ENCODE peak calls at places on chromosomes 16 and 17, in seven cellular contexts. K is AG04450, J is MCF 10A, B is bronchial epithelial cell, U is progenitor cell of endocrine pancreas, L is fibroblast of pulmonary artery, R is sigmoid colon. G is an unnamed sample.

GRCh38 chr16:3761375-3762079 is 44.2 kb upstream of the TRAP1 start:
- DNase-seq in J (no peak), U (no peak), B (no peak), K (no peak), R (no peak), L (no peak), G (no peak)

GRCh38 chr16:77794586-77794985 is 6.2 kb downstream of the VAT1L start:
- DNase-seq in U (no peak), K (peak), J (peak), R (no peak), L (peak), B (peak), G (no peak)

GRCh38 chr16:85356157-85356556 is 243.9 kb upstream of the CIBAR2 start:
- DNase-seq in J (no peak), K (no peak), B (no peak), U (no peak), R (no peak), L (no peak), G (no peak)

GRCh38 chr16:53207810-53208752 is 153.3 kb downstream of the CHD9 start:
- DNase-seq in L (peak), K (peak), R (no peak), U (peak), J (peak), B (peak), G (peak)

GRCh38 chr16:89759742-89760366 is 38.5 kb downstream of the ZNF276 start:
- DNase-seq in K (no peak), L (no peak), J (no peak), R (no peak), U (no peak), B (no peak), G (no peak)

GRCh38 chr17:46818319-46818928 is at the start of gene WNT3:
- DNase-seq in J (no peak), B (no peak), R (no peak), L (no peak), K (no peak), U (no peak), G (no peak)

GRCh38 chr16:54936979-54937672 is 6.5 kb downstream of the IRX5 start:
- DNase-seq in L (no peak), J (peak), R (no peak), B (peak), U (peak), K (no peak), G (no peak)

GRCh38 chr17:50257574-50258224 is 16.6 kb upstream of the TMEM92 start:
- DNase-seq in J (no peak), U (no peak), L (no peak), R (peak), K (no peak), B (no peak), G (no peak)

GRCh38 chr16:53921042-53921441 is 217.1 kb downstream of the FTO start:
- DNase-seq in U (no peak), L (no peak), K (no peak), J (no peak), R (no peak), B (no peak), G (no peak)

GRCh38 chr17:49955157-49955556 is 13.8 kb upstream of the DLX4 start:
- DNase-seq in K (no peak), R (no peak), J (peak), U (no peak), L (no peak), B (peak), G (no peak)

GRCh38 chr17:7383742-7384488 is 3.0 kb downstream of the TNK1 start:
- DNase-seq in J (no peak), B (no peak), U (peak), L (peak), R (peak), K (no peak), G (no peak)

GRCh38 chr17:32314636-32315035 is 27.3 kb downstream of the C17orf75 start:
- DNase-seq in K (no peak), J (no peak), R (no peak), U (no peak), L (no peak), B (no peak), G (no peak)

GRCh38 chr17:48153711-48154642 is 46.4 kb downstream of the SNX11 start:
- DNase-seq in J (peak), L (peak), R (no peak), U (peak), B (peak), K (peak), G (no peak)

GRCh38 chr17:57236686-57237299 is 19.5 kb upstream of the MSI2 start:
- DNase-seq in R (no peak), J (no peak), B (no peak), K (no peak), L (no peak), U (no peak), G (no peak)

GRCh38 chr17:54494731-54495715 is 405.6 kb upstream of the TOM1L1 start:
- DNase-seq in L (no peak), B (no peak), R (no peak), J (no peak), K (no peak), U (no peak), G (no peak)

GRCh38 chr17:59572301-59572924 is 7.0 kb downstream of the DHX40 start:
- DNase-seq in B (no peak), J (peak), U (no peak), L (peak), K (no peak), R (no peak), G (no peak)

GRCh38 chr16:85612191-85612800 is 826 bp upstream of the GSE1 start:
- DNase-seq in R (peak), B (peak), L (peak), U (no peak), J (peak), K (peak), G (peak)

GRCh38 chr16:72992142-72992601 is 55.8 kb downstream of the ZFHX3 start:
- DNase-seq in J (no peak), K (no peak), L (no peak), U (no peak), B (no peak), R (no peak), G (no peak)

GRCh38 chr16:27238016-27238587 is 30.5 kb downstream of the NSMCE1 start:
- DNase-seq in K (no peak), U (no peak), J (no peak), L (no peak), R (peak), B (no peak), G (no peak)

GRCh38 chr17:64020068-64020766 is at the start of gene ICAM2:
- DNase-seq in L (no peak), R (peak), J (no peak), U (no peak), K (no peak), B (no peak), G (no peak)

GRCh38 chr17:1725642-1726511 is 1.4 kb downstream of the WDR81 start:
- DNase-seq in U (no peak), B (no peak), L (no peak), J (no peak), R (peak), K (no peak), G (no peak)

GRCh38 chr17:41284043-41284442 is 8.5 kb downstream of the KRTAP9-7 start:
- DNase-seq in U (no peak), B (no peak), R (no peak), J (no peak), L (no peak), K (peak), G (no peak)

GRCh38 chr16:1812732-1813163 is 13.9 kb downstream of the HAGH start:
- DNase-seq in L (peak), J (peak), R (peak), K (peak), U (no peak), B (peak), G (peak)

GRCh38 chr17:1455291-1455747 is 713 bp downstream of the CRK start:
- DNase-seq in B (peak), U (peak), L (peak), R (peak), J (peak), K (no peak), G (peak)

GRCh38 chr17:13541032-13541480 is 60.7 kb downstream of the HS3ST3A1 start:
- DNase-seq in B (peak), R (no peak), J (peak), K (peak), L (peak), U (no peak), G (peak)

GRCh38 chr16:4935231-4935855 is 1.6 kb downstream of the PPL start:
- DNase-seq in U (no peak), K (no peak), R (peak), B (peak), L (peak), J (peak), G (peak)

GRCh38 chr17:82049106-82049505 is 2.5 kb downstream of the RFNG start:
- DNase-seq in R (no peak), K (no peak), U (no peak), L (no peak), J (no peak), B (no peak), G (no peak)

GRCh38 chr17:22303865-22304264 is 611.5 kb downstream of the KCNJ18 start:
- DNase-seq in L (no peak), R (no peak), B (no peak), U (no peak), J (no peak), K (no peak), G (no peak)

GRCh38 chr16:4488486-4488967 is 12.3 kb downstream of the HMOX2 start:
- DNase-seq in K (no peak), L (peak), U (no peak), J (no peak), R (no peak), B (no peak), G (no peak)

GRCh38 chr17:35368086-35368824 is 5.2 kb downstream of the SLFN11 start:
- DNase-seq in J (no peak), B (no peak), K (no peak), L (peak), U (no peak), R (no peak), G (no peak)

GRCh38 chr16:88697831-88698693 is 8.1 kb downstream of the RNF166 start:
- DNase-seq in B (no peak), K (no peak), L (no peak), U (no peak), J (no peak), R (no peak), G (no peak)
- TF ChIP-seq CTCF in B (peak), K (peak), L (peak), U (peak), J (peak), R (no peak), G (no peak)

DNA sequence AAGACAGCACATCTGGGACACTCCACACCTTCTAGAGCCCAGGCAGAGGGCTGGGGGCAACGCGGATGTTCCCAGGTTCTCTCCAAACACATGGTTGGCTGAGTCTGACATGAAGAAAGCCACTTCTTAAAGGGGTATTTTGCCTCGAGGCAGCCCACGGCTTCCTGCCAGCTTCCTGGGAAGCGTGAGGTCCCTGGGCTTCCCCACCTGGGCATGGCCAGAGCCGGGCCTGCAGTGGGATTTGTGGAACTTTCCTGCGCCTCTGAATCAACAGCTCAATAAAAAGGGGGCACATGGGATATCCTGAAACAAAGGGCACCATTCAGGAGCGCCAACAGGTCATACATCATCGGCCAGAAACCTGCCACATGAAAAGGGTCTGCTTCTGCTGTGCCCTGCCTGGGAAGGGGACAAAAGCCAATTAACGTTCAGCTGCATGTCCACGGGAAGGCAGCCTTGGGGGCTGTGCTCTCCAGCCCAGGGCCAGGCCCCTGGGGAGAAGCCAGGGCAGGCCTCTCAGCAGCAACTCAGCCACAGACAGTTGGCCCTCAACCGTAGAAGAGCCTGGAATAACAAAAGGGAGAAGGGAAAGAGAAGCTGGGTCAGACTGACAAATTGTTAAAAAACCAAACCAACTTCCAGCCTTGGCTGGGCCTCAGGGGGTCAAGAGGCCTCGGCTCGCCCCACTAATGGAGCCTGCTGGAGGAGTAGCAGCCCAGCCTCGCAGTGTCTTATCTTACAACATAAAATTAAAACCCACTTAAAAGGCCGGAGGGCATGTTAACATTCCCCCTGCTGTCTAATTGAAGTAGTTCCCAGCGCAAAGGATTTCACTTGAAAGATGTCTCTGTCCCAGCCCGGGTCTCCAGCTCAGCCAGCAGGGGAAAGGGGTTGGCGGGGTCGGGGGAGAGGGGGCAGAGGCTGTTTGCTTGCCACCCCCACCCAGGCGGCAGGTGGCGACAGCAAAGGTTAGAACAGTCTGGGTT is 34.2 kb downstream of the TBX4 start:
- DNase-seq in J (no peak), U (no peak), B (no peak), L (no peak), R (no peak), K (no peak), G (no peak)
- TF ChIP-seq CTCF in J (no peak), U (peak), B (no peak), L (no peak), R (no peak), K (no peak), G (no peak)

GRCh38 chr17:17751996-17752821 is 71.0 kb downstream of the RAI1 start:
- DNase-seq in R (peak), L (peak), B (peak), J (peak), U (peak), K (peak), G (peak)
- TF ChIP-seq CTCF in R (no peak), L (no peak), B (peak), J (no peak), U (peak), K (peak), G (peak)

GRCh38 chr17:11935734-11936406 is 61.4 kb downstream of the ZNF18 start:
- DNase-seq in J (peak), K (no peak), R (no peak), B (peak), L (peak), U (peak), G (no peak)
- TF ChIP-seq CTCF in J (peak), K (peak), R (peak), B (peak), L (peak), U (peak), G (peak)